ENCODE peak calls at places on chromosomes 3 and 15, in ten cellular contexts. J, Y, P, M, W, B, U, N, X and K are unnamed samples.

GRCh38 chr15:38690737-38691332 is 126.2 kb upstream of the RASGRP1 start:
- DNase-seq in M (peak; percentile 72), Y (peak; percentile 84), J (peak; percentile 41), X (peak; percentile 84), N (peak; percentile 90), W (peak; percentile 82), U (peak; percentile 39), P (no peak), B (peak; percentile 82), K (no peak)

GRCh38 chr3:147419062-147419701 is 10.0 kb downstream of the ZIC1 start:
- DNase-seq in U (no peak), J (no peak), N (no peak), W (no peak), Y (peak; percentile 95), M (peak; percentile 70), X (no peak), B (no peak), P (no peak), K (no peak)

GRCh38 chr3:33211444-33211843 is 7.2 kb downstream of the SUSD5 start:
- DNase-seq in P (no peak), X (peak; percentile 96), N (no peak), J (no peak), B (no peak), W (no peak), Y (no peak), U (no peak), M (no peak), K (no peak)

GRCh38 chr3:128153156-128154011 is at the start of gene EEFSEC:
- DNase-seq in P (peak; percentile 95), M (peak; percentile 91), X (peak; percentile 79), J (peak; percentile 72), B (peak; percentile 86), N (peak; percentile 98), Y (peak; percentile 82), W (peak; percentile 88), U (peak; percentile 91), K (no peak)

GRCh38 chr3:40615916-40616315 is 91.2 kb downstream of the ZNF621 start:
- DNase-seq in B (no peak), Y (peak; percentile 30), J (peak; percentile 31), N (no peak), P (no peak), X (no peak), W (no peak), U (no peak), M (no peak), K (no peak)

GRCh38 chr15:84987949-84988624 is 6.4 kb downstream of the PDE8A start:
- DNase-seq in B (peak; percentile 41), P (no peak), J (no peak), N (peak; percentile 43), M (no peak), X (no peak), U (no peak), W (no peak), Y (no peak), K (no peak)

GRCh38 chr3:10004506-10004905 is 17.9 kb upstream of the EMC3 start:
- DNase-seq in N (peak; percentile 56), W (no peak), U (no peak), M (no peak), J (no peak), B (no peak), X (no peak), Y (no peak), P (peak; percentile 77), K (peak; percentile 71)

GRCh38 chr3:172391592-172392302 is 56.5 kb downstream of the GHSR start:
- DNase-seq in W (no peak), P (no peak), U (no peak), B (peak; percentile 40), Y (no peak), J (no peak), X (peak; percentile 72), N (no peak), M (no peak), K (no peak)

GRCh38 chr3:16171009-16171408 is 3.5 kb upstream of the GALNT15 start:
- DNase-seq in B (no peak), Y (no peak), M (no peak), X (no peak), U (no peak), N (no peak), W (no peak), P (no peak), J (peak; percentile 9), K (no peak)

GRCh38 chr15:95324596-95325135 is 1005.8 kb upstream of the NR2F2 start:
- DNase-seq in J (no peak), M (no peak), N (no peak), U (no peak), W (no peak), Y (no peak), P (no peak), X (peak; percentile 47), B (no peak), K (no peak)

GRCh38 chr3:41888368-41889076 is 73.4 kb downstream of the ULK4 start:
- DNase-seq in B (no peak), J (no peak), U (no peak), W (no peak), M (no peak), P (no peak), N (no peak), Y (no peak), X (no peak), K (no peak)

GRCh38 chr15:44790215-44790614 is 53.9 kb downstream of the TRIM69 start:
- DNase-seq in X (no peak), P (no peak), J (no peak), M (no peak), N (no peak), U (no peak), B (no peak), W (no peak), Y (no peak), K (no peak)

GRCh38 chr3:48504051-48504946 is at the start of gene SHISA5:
- DNase-seq in N (peak; percentile 83), Y (peak; percentile 65), W (peak; percentile 46), X (peak; percentile 91), P (peak; percentile 96), U (no peak), J (no peak), M (peak; percentile 88), B (peak; percentile 41), K (no peak)

GRCh38 chr3:73602171-73602570 is 22.6 kb downstream of the PDZRN3 start:
- DNase-seq in W (no peak), Y (no peak), N (no peak), P (no peak), U (no peak), X (no peak), M (no peak), J (no peak), B (no peak), K (no peak)

GRCh38 chr3:9765865-9766264 is 3.9 kb downstream of the CAMK1 start:
- DNase-seq in M (no peak), B (no peak), U (no peak), J (no peak), X (no peak), N (no peak), W (no peak), Y (no peak), P (no peak), K (no peak)

GRCh38 chr3:8563146-8563545 is 61.5 kb downstream of the LMCD1 start:
- DNase-seq in W (no peak), X (peak; percentile 72), Y (no peak), J (no peak), P (no peak), U (no peak), B (no peak), N (no peak), M (no peak), K (peak; percentile 14)

GRCh38 chr15:68599560-68600071 is 20.8 kb downstream of the CORO2B start:
- DNase-seq in W (no peak), X (no peak), Y (peak; percentile 69), M (no peak), P (no peak), U (no peak), B (no peak), N (no peak), J (no peak), K (no peak)